ENCODE peak calls at places on chromosome 4, in seven cellular contexts. N, V, W, M, Q, R and G are unnamed samples.

GRCh38 chr4:93776386-93777080 is 52.0 kb upstream of the ATOH1 start:
- DNase-seq in N (no peak), V (no peak), W (no peak), M (peak), Q (peak), R (no peak), G (no peak)

GRCh38 chr4:6727081-6727942 is 11.3 kb downstream of the BLOC1S4 start:
- DNase-seq in N (no peak), V (peak), W (peak), M (no peak), Q (no peak), R (peak), G (no peak)

GRCh38 chr4:158850800-158851644 is 82.2 kb downstream of the FNIP2 start:
- DNase-seq in N (no peak), V (peak), W (no peak), M (peak), Q (no peak), R (no peak), G (no peak)

GRCh38 chr4:154618708-154619315 is 6.4 kb upstream of the FGG start:
- DNase-seq in N (no peak), V (peak), W (peak), M (peak), Q (peak), R (no peak), G (no peak)

GRCh38 chr4:94411296-94411695 is 40.4 kb upstream of the PDLIM5 start:
- DNase-seq in N (no peak), V (no peak), W (no peak), M (no peak), Q (no peak), R (no peak), G (no peak)

GRCh38 chr4:47519239-47519883 is 34.3 kb downstream of the ATP10D start:
- DNase-seq in N (no peak), V (no peak), W (no peak), M (no peak), Q (no peak), R (no peak), G (no peak)

GRCh38 chr4:87068591-87069021 is 133.8 kb downstream of the AFF1 start:
- DNase-seq in N (no peak), V (peak), W (no peak), M (no peak), Q (no peak), R (no peak), G (no peak)

GRCh38 chr4:40722576-40723161 is 27.1 kb upstream of the NSUN7 start:
- DNase-seq in N (no peak), V (peak), W (no peak), M (peak), Q (no peak), R (no peak), G (no peak)

GRCh38 chr4:145541266-145541770 is 59.7 kb downstream of the SMAD1 start:
- DNase-seq in N (no peak), V (no peak), W (no peak), M (no peak), Q (no peak), R (no peak), G (no peak)

GRCh38 chr4:7323872-7324650 is 110.7 kb downstream of the PSAPL1 start:
- DNase-seq in N (no peak), V (no peak), W (peak), M (no peak), Q (peak), R (peak), G (peak)

GRCh38 chr4:123477804-123478209 is 81.2 kb downstream of the SPRY1 start:
- DNase-seq in N (no peak), V (no peak), W (no peak), M (peak), Q (no peak), R (no peak), G (no peak)

GRCh38 chr4:138612428-138612827 is 370.3 kb upstream of the SLC7A11 start:
- DNase-seq in N (no peak), V (no peak), W (no peak), M (no peak), Q (no peak), R (no peak), G (no peak)

GRCh38 chr4:156820931-156821330 is 150.7 kb downstream of the PDGFC start:
- DNase-seq in N (no peak), V (no peak), W (no peak), M (no peak), Q (no peak), R (no peak), G (no peak)

GRCh38 chr4:94827481-94828110 is 69.8 kb downstream of the BMPR1B start:
- DNase-seq in N (no peak), V (peak), W (no peak), M (peak), Q (peak), R (peak), G (no peak)

GRCh38 chr4:6953751-6954380 is 44.2 kb downstream of the TBC1D14 start:
- DNase-seq in N (no peak), V (peak), W (no peak), M (no peak), Q (no peak), R (peak), G (peak)

GRCh38 chr4:38488891-38489861 is 174.8 kb upstream of the KLF3 start:
- DNase-seq in N (no peak), V (peak), W (no peak), M (no peak), Q (no peak), R (no peak), G (no peak)

GRCh38 chr4:26576171-26576829 is 7.6 kb upstream of the TBC1D19 start:
- DNase-seq in N (no peak), V (peak), W (no peak), M (no peak), Q (no peak), R (peak), G (no peak)

GRCh38 chr4:8035371-8035780 is 95.7 kb upstream of the AFAP1 start:
- DNase-seq in N (no peak), V (no peak), W (no peak), M (peak), Q (no peak), R (peak), G (no peak)

GRCh38 chr4:109969909-109970308 is 57.2 kb downstream of the EGF start:
- DNase-seq in N (no peak), V (no peak), W (no peak), M (peak), Q (no peak), R (no peak), G (no peak)

DNA sequence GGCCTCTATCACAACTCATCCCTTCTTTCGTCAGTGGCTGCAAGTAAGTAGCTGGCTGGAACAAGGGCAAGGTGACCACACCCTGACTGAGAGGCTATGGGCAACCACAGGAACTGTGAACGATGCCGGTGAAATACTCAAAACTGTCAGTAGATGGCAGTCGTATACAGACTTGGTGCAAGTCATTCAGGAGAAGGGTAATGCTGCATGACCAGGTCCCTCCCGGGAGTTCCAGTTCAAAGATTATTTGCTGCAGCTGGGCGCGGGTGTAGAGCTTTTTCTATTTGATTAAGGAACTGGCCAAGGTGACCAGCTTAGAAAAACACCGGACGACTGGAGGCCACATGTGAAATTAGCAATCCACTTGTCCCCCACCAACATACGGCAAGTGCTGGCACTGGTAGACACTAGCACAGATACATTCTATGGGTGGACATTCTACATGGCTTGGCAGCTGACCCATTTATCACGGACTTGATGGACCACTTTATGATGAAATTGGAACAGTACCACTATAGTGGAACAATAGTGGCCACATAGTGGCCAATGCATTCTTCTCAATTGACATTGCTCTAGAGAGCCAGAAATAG is 726.6 kb downstream of the TRAM1L1 start:
- DNase-seq in N (no peak), V (peak), W (no peak), M (peak), Q (peak), R (peak), G (no peak)
- TF ChIP-seq CTCF in N (no peak), V (peak), W (peak), M (peak), Q (peak), R (peak), G (peak)

GRCh38 chr4:143404555-143404954 is 67.9 kb downstream of the GAB1 start:
- DNase-seq in N (no peak), V (no peak), W (no peak), M (no peak), Q (no peak), R (no peak), G (no peak)

GRCh38 chr4:143405197-143405730 is 68.6 kb downstream of the GAB1 start:
- DNase-seq in N (no peak), V (no peak), W (no peak), M (no peak), Q (no peak), R (no peak), G (no peak)

GRCh38 chr4:143403551-143403816 is 66.8 kb downstream of the GAB1 start:
- DNase-seq in N (no peak), V (no peak), W (no peak), M (no peak), Q (no peak), R (no peak), G (no peak)

GRCh38 chr4:143407475-143407874 is 70.8 kb downstream of the GAB1 start:
- DNase-seq in N (no peak), V (no peak), W (no peak), M (peak), Q (no peak), R (no peak), G (no peak)

DNA sequence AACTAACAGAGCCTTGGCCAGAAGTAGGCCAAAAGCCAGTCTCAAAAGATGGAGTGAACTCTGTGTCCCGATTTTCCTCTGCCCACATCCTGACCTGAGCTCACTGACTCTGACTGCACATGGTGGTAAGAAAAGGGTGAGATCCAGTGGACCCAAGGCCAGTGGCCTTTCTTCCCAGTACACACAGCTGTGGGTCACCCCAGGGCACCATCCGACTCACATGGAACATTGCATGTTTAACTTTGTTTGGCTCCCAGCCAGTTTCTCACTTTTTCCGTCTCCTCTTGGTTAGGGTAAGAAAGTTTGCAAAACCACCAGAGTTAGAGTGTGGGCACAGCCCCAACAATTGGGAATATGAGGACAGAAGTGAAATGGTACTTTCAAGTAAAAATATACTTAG is 69.8 kb downstream of the GAB1 start:
- DNase-seq in N (peak), V (peak), W (no peak), M (peak), Q (no peak), R (peak), G (peak)
- H3K27ac ChIP-seq in N (peak), V (no peak), W (peak), M (no peak), Q (no peak), R (no peak), G (peak)

GRCh38 chr4:19224820-19225219 is 1026.9 kb upstream of the SLIT2 start:
- DNase-seq in N (no peak), V (peak), W (no peak), M (peak), Q (no peak), R (no peak), G (no peak)
- TF ChIP-seq CTCF in N (no peak), V (peak), W (peak), M (no peak), Q (peak), R (peak), G (peak)

GRCh38 chr4:55543858-55544257 is 2.9 kb downstream of the CLOCK start:
- DNase-seq in N (no peak), V (no peak), W (no peak), M (no peak), Q (no peak), R (no peak), G (no peak)
- H3K27ac ChIP-seq in N (no peak), V (peak), W (no peak), M (no peak), Q (no peak), R (peak), G (no peak)

DNA sequence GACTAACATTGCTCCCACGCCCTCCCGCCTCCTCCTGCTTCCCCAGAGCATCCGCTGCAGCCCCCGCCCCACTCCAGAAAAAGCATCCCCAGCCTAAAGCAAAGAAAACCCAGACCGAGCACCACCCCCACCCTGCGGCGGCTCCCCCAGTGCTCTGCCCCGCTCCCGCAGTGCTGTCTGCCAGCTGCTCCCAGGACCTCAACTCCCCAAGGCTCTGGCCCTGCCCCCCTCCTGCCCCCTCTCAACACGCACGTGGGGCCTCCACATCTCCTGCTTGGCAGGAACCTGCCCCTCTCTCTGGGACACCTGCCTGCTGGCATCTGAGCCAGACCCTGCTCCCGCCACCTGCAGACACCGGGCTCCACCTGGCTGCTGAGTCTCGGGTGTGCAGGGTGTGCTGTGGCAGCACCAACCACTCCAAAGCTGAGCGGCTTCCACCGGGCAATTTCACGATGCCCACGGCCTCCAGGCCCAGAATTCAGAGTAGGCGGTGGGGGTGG is 79.4 kb downstream of the FAM53A start:
- DNase-seq in N (no peak), V (no peak), W (no peak), M (no peak), Q (no peak), R (peak), G (peak)
- TF ChIP-seq CTCF in N (no peak), V (no peak), W (no peak), M (no peak), Q (no peak), R (no peak), G (no peak)

DNA sequence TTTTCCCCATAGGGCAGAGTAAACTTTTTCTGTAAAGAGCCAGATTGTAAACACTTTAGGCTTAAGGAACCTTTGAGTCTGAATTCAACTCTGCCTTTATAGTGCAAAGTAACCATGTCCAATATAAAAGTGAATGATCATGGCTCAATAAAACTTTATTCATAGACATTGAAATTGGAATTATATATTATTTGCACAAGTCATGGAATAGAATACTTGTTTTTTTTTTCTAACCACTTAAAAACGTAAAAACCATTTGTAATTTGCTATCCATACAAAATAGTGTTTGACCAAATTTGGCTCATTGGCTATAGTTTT is 54.1 kb upstream of the MYOZ2 start:
- DNase-seq in N (no peak), V (no peak), W (no peak), M (no peak), Q (no peak), R (no peak), G (no peak)
- H3K27ac ChIP-seq in N (no peak), V (peak), W (no peak), M (no peak), Q (peak), R (no peak), G (no peak)

DNA sequence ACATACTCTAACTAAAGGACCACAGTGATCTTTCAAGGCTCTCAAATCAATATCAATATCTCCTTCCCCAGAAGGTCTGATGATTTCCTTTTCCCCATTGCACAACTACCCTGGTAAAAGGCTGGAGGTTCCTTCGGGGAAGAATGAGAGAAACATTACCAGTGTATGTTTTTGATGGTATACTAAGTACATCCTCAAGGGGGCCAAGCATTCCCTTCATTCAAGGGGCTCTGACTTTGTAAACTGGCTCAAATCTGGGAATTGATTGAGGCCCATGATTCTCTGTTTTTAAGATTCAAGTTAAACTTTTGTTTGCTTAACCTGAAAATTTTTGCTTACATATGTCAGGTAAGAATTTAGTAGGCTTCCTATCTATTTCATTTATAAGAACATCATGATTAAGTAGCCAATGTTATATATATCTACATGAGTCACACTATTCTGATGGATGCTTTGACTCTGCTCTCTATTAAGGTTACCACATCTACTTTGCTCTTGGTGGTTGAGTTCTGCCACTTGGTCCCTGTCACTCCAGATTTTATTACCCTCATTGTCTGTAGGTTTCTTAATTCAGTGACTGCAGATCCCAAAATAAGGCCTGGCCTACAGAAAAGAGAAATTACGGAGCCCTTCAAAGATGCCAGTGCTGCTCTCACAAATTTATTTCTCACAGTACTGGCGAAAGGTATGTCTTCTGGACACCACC is 16.4 kb upstream of the GUCY1B1 start:
- DNase-seq in N (no peak), V (no peak), W (no peak), M (no peak), Q (no peak), R (no peak), G (no peak)
- TF ChIP-seq CTCF in N (no peak), V (no peak), W (no peak), M (no peak), Q (no peak), R (peak), G (no peak)

DNA sequence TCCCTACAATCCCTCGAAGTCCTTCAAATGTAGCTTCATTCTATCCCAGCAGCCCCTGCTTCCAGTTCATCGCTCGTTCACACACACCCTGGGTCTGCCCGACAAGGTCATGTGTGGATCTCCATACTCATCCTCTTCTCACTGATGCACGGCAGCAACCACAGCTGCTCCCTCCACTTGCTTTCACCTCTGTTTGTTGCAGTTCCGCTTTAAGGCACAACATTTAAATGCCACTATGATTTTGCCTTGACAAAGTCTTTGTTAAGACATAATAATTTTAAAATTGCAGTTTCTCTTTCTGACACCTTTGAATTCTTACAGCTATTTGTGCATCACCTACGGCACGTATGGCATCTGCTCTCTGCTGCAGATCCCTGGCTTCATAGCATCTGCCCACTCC is 1.8 kb downstream of the ODAPH start:
- DNase-seq in N (no peak), V (no peak), W (no peak), M (no peak), Q (no peak), R (no peak), G (no peak)
- H3K27ac ChIP-seq in N (no peak), V (no peak), W (no peak), M (no peak), Q (no peak), R (no peak), G (no peak)

GRCh38 chr4:15043226-15043625 is 40.9 kb downstream of the CPEB2 start:
- DNase-seq in N (no peak), V (no peak), W (no peak), M (no peak), Q (no peak), R (peak), G (no peak)
- TF ChIP-seq CTCF in N (no peak), V (peak), W (peak), M (no peak), Q (peak), R (no peak), G (no peak)

GRCh38 chr4:1305781-1306455 is 16.2 kb downstream of the MAEA start:
- DNase-seq in N (no peak), V (no peak), W (no peak), M (no peak), Q (no peak), R (no peak), G (no peak)
- H3K27ac ChIP-seq in N (no peak), V (peak), W (no peak), M (no peak), Q (no peak), R (no peak), G (no peak)